ENCODE peak calls at places on chromosome 7, in eight cellular contexts. A is heart left ventricle; I is Panc1; K is HepG2; P is CD8-positive, alpha-beta T cell; O is upper lobe of right lung; H is aorta; E is lung. D is an unnamed sample. For H3K27me3, the result is how much of the 10 kb centered on the place peaks cover.

GRCh38 chr7:156929789-156930539 is 19.5 kb upstream of the NOM1 start:
- ATAC-seq in A (no peak), I (no peak), K (peak), P (peak), O (no peak), H (no peak), E (no peak), D (no peak)

GRCh38 chr7:87497482-87497881 is 22.0 kb upstream of the ABCB4 start:
- ATAC-seq in A (no peak), I (no peak), K (peak), P (no peak), O (no peak), H (no peak), E (no peak), D (no peak)

GRCh38 chr7:45984386-45985295 is 63.6 kb upstream of the IGFBP3 start:
- ATAC-seq in A (no peak), I (no peak), K (peak), P (no peak), O (peak), H (no peak), E (no peak), D (no peak)

GRCh38 chr7:157000047-157000726 is 10.3 kb downstream of the MNX1 start:
- ATAC-seq in A (no peak), I (peak), K (peak), P (no peak), O (peak), H (no peak), E (no peak), D (peak)

GRCh38 chr7:158516524-158516923 is 71.1 kb downstream of the PTPRN2 start:
- ATAC-seq in A (no peak), I (no peak), K (no peak), P (no peak), O (no peak), H (no peak), E (no peak), D (no peak)

GRCh38 chr7:36734731-36735130 is 10.4 kb upstream of the AOAH start:
- ATAC-seq in A (no peak), I (no peak), K (no peak), P (no peak), O (no peak), H (no peak), E (no peak), D (no peak)

GRCh38 chr7:149500201-149500600 is 2.6 kb upstream of the ZNF746 start:
- ATAC-seq in A (no peak), I (no peak), K (no peak), P (no peak), O (no peak), H (no peak), E (no peak), D (no peak)

GRCh38 chr7:108202743-108203142 is 72.6 kb upstream of the LAMB4 start:
- ATAC-seq in A (no peak), I (no peak), K (no peak), P (no peak), O (no peak), H (no peak), E (no peak), D (no peak)

GRCh38 chr7:18123508-18124239 is 96.0 kb upstream of the PRPS1L1 start:
- ATAC-seq in A (no peak), I (no peak), K (no peak), P (no peak), O (no peak), H (no peak), E (no peak), D (no peak)

GRCh38 chr7:27553288-27553687 is 109.4 kb downstream of the HIBADH start:
- ATAC-seq in A (no peak), I (no peak), K (no peak), P (no peak), O (no peak), H (no peak), E (no peak), D (no peak)

GRCh38 chr7:116614509-116615285 is 57.3 kb upstream of the MET start:
- ATAC-seq in A (no peak), I (no peak), K (peak), P (no peak), O (no peak), H (no peak), E (no peak), D (no peak)

GRCh38 chr7:16223963-16224707 is 197.2 kb downstream of the CRPPA start:
- ATAC-seq in A (no peak), I (no peak), K (no peak), P (peak), O (no peak), H (no peak), E (no peak), D (no peak)

GRCh38 chr7:2601907-2602735 is 29.7 kb upstream of the TTYH3 start:
- ATAC-seq in A (no peak), I (no peak), K (no peak), P (no peak), O (no peak), H (no peak), E (no peak), D (no peak)

GRCh38 chr7:7977774-7978173 is 9.2 kb downstream of the GLCCI1 start:
- ATAC-seq in A (no peak), I (no peak), K (no peak), P (no peak), O (no peak), H (no peak), E (no peak), D (no peak)

GRCh38 chr7:150567168-150567567 is at the start of gene GIMAP4:
- ATAC-seq in A (peak), I (no peak), K (no peak), P (peak), O (peak), H (peak), E (no peak), D (peak)

GRCh38 chr7:140297192-140297591 is 101.1 kb downstream of the SLC37A3 start:
- ATAC-seq in A (no peak), I (no peak), K (no peak), P (no peak), O (no peak), H (no peak), E (no peak), D (no peak)

GRCh38 chr7:26948617-26949118 is 84.3 kb upstream of the SKAP2 start:
- ATAC-seq in A (no peak), I (no peak), K (peak), P (no peak), O (no peak), H (no peak), E (no peak), D (no peak)

GRCh38 chr7:23471090-23471859 is 984 bp upstream of the IGF2BP3 start:
- ATAC-seq in A (no peak), I (peak), K (peak), P (peak), O (no peak), H (no peak), E (no peak), D (no peak)

GRCh38 chr7:63968629-63969028 is 30.0 kb upstream of the ZNF722 start:
- ATAC-seq in A (no peak), I (no peak), K (no peak), P (no peak), O (no peak), H (no peak), E (no peak), D (no peak)

GRCh38 chr7:69654381-69654780 is 56.1 kb downstream of the AUTS2 start:
- ATAC-seq in A (peak), I (no peak), K (no peak), P (no peak), O (peak), H (no peak), E (no peak), D (peak)

GRCh38 chr7:136348542-136348941 is 371.4 kb upstream of the MTPN start:
- ATAC-seq in A (peak), I (no peak), K (no peak), P (no peak), O (no peak), H (no peak), E (no peak), D (no peak)

GRCh38 chr7:17362439-17363095 is 64.1 kb downstream of the AHR start:
- ATAC-seq in A (no peak), I (no peak), K (no peak), P (no peak), O (no peak), H (no peak), E (no peak), D (no peak)

GRCh38 chr7:134995239-134996096 is 9.2 kb downstream of the AGBL3 start:
- ATAC-seq in A (no peak), I (no peak), K (no peak), P (peak), O (no peak), H (peak), E (no peak), D (no peak)

GRCh38 chr7:120941064-120941463 is 9.5 kb upstream of the ING3 start:
- ATAC-seq in A (no peak), I (no peak), K (peak), P (no peak), O (peak), H (no peak), E (no peak), D (no peak)

GRCh38 chr7:117819558-117819957 is 53.7 kb downstream of the CTTNBP2 start:
- ATAC-seq in A (no peak), I (no peak), K (no peak), P (no peak), O (no peak), H (no peak), E (no peak), D (no peak)

GRCh38 chr7:100220833-100221718 is 1.3 kb downstream of the PVRIG start:
- ATAC-seq in A (no peak), I (no peak), K (no peak), P (peak), O (peak), H (no peak), E (no peak), D (no peak)

GRCh38 chr7:50206521-50207250 is 97.8 kb upstream of the IKZF1 start:
- ATAC-seq in A (no peak), I (no peak), K (no peak), P (peak), O (peak), H (no peak), E (no peak), D (no peak)

GRCh38 chr7:77859343-77859742 is 60.8 kb downstream of the PHTF2 start:
- ATAC-seq in A (no peak), I (no peak), K (no peak), P (no peak), O (no peak), H (no peak), E (no peak), D (no peak)

GRCh38 chr7:4789194-4790077 is 14.0 kb downstream of the AP5Z1 start:
- ATAC-seq in A (no peak), I (no peak), K (no peak), P (no peak), O (no peak), H (no peak), E (no peak), D (no peak)

GRCh38 chr7:141073641-141074161 is at the start of gene TMEM178B:
- ATAC-seq in A (no peak), I (peak), K (peak), P (no peak), O (no peak), H (no peak), E (no peak), D (no peak)

GRCh38 chr7:51270965-51271364 is 45.6 kb downstream of the COBL start:
- ATAC-seq in A (no peak), I (no peak), K (no peak), P (no peak), O (no peak), H (no peak), E (no peak), D (no peak)

DNA sequence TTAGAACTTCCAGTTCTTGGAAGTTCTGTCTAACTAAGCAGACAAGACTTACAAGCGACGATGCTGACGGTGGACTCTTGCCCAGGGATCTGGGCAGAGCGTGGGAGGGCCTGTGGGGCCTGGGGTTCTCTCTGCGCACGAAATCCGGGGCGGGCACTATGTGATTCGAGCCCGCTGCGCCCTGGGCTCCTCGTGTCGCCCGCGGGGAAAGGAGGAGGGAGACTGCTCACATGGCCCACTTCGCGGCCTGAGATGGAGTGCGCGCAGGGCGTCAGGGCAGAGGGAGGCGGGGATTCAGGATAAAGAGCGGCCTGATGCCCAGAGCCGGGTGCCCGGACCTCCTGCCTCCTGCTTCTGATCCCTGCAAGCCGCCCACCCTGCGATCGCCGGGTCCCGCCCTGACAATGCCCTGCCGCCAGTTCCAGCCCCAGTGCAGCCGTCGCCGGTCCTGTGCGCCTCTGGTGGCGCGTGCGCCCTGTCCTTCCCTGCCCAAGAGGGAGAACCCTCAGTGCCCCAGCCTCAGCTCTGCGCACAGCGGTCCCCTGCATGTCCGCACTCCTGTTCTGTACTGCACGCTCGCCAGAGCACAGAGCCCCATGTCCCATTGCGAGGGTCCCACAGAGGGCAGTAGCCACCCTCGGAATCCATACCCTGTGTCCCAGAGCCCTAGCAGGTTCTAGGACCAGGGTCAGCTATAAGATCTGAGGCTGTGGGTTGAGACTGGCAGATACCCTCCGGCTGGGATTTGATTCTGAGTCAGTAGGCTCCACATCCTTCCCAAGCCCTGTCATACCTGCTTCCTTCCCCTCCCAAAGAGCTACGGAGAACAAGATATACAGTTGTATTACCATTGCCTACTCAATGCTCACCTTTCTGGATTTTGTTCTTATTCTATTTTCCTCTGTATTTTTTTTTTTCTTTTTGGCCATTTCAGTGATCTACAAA is 99.4 kb upstream of the TMEM106B start:
- ATAC-seq in A (no peak), I (peak), K (peak), P (peak), O (peak), H (peak), E (peak), D (peak)
- H3K4me3 ChIP-seq in A (no peak), I (peak), K (no peak), P (peak), O (peak), H (no peak), E (no peak), D (peak)

GRCh38 chr7:523436-524336 is 4.0 kb upstream of the PDGFA start:
- ATAC-seq in A (no peak), I (no peak), K (no peak), P (no peak), O (no peak), H (no peak), E (no peak), D (no peak)
- H3K27me3 ChIP-seq in A (under half), I (under half), K (half or more), P (under half), O (under half), H (under half), E (under half), D (under half)

DNA sequence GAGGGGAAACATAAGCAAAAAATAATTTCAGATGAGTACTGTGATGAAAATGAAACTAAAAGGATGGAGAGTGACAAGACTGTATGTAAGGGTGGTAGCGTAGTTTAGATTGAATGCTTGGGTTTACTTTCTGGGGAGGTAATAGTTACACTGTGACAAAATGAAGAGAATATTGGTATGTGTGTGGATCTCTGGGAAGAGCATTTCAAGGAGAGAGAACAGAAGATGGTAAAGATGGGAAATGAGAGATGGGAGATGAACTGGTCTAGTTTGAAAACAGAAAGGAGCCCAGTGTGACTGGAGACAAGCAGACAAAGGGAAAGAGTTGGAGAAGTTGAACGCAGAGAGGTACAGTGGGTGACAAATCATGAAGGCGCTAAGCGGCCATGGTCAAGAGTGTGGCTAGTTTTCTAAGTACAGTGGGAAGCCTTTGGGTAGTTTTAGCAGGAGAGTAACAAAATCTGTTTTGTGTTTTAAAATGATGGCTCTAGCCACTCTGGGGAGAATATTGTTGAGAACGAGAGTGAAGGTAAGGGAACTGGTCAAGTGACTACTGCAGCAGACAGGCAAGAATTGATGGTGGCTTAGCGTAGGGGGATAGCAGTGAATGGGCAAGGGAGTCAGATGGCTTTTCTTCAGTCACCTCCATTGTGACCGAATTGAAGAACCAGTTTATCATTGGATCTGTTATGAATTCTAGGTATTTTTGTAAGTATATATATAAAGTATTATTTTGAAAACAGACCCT is 22.6 kb downstream of the PALS2 start:
- ATAC-seq in A (no peak), I (no peak), K (no peak), P (peak), O (no peak), H (no peak), E (no peak), D (no peak)
- H3K4me3 ChIP-seq in A (no peak), I (no peak), K (no peak), P (peak), O (no peak), H (no peak), E (no peak), D (no peak)

GRCh38 chr7:28848906-28849305 is 109.2 kb downstream of the TRIL start:
- ATAC-seq in A (no peak), I (no peak), K (no peak), P (no peak), O (no peak), H (no peak), E (no peak), D (no peak)
- H3K27me3 ChIP-seq in A (under half), I (under half), K (under half), P (under half), O (under half), H (under half), E (under half), D (under half)

GRCh38 chr7:81768951-81769778 is 682 bp downstream of the HGF start:
- ATAC-seq in A (no peak), I (no peak), K (no peak), P (no peak), O (no peak), H (no peak), E (no peak), D (no peak)
- H3K4me3 ChIP-seq in A (peak), I (peak), K (no peak), P (no peak), O (peak), H (peak), E (peak), D (peak)

GRCh38 chr7:97025983-97026704 is 1.5 kb upstream of the DLX5 start:
- ATAC-seq in A (peak), I (no peak), K (no peak), P (peak), O (peak), H (no peak), E (no peak), D (no peak)

GRCh38 chr7:97025130-97025499 is 484 bp upstream of the DLX5 start:
- ATAC-seq in A (no peak), I (no peak), K (no peak), P (no peak), O (no peak), H (no peak), E (no peak), D (no peak)

GRCh38 chr7:97026705-97027426 is 2.2 kb upstream of the DLX5 start:
- ATAC-seq in A (no peak), I (no peak), K (no peak), P (no peak), O (peak), H (no peak), E (peak), D (no peak)

GRCh38 chr7:97024209-97025129 is at the start of gene DLX5:
- ATAC-seq in A (no peak), I (peak), K (peak), P (no peak), O (no peak), H (peak), E (no peak), D (peak)

DNA sequence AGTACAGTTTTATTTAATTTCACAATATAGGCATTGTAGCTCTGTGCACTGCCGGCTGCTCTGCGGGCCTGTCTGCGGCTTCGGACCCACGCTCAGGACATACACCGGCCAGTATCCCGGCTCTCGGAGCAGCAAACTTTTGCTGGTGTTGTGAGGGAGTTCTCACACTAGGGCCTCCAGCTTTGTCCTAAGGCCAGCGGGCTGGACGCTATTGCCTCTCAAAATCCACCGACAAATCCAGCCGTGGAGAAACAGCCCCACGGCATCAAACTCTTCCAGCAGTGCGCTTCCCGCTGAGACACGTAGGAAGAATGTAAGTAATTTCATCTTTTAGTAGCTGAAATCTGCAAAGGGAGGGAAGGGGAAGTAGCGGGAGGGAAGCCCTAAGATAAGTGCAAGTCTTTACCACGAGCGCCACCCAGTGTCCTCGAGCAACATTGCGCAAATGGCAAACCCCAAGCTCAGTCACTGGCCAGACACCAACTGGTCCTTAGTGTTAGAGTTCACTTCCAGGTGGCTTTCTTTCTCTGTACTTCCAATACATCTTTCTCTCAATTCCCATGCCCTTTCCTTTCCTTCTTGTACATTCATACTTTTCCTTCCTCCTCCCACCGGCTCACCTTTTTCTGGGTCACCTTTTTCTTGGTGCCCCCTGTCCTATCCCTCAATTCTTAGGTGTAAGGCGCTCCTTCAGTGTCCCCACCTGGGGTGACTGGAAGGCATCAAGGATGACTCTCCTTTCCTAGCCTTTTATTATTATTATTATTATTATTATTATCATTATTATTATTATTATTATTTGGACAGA is 3.0 kb upstream of the DLX5 start:
- ATAC-seq in A (peak), I (peak), K (peak), P (peak), O (peak), H (peak), E (peak), D (peak)
- H3K27me3 ChIP-seq in A (under half), I (under half), K (under half), P (under half), O (half or more), H (under half), E (under half), D (half or more)

D was measured in gastroesophageal sphincter.